ENCODE peak calls at places on chromosomes 4 and X, in six cellular contexts. One of them, this sample, is unnamed.

GRCh38 chr4:51885371-51885770 is 42.4 kb downstream of the DCUN1D4 start:
- DNase-seq in H9: peak
- DNase-seq in H1: no peak
- DNase-seq in mesendoderm: peak
- DNase-seq in mesenchymal stem cell: peak
- DNase-seq in neuronal stem cell: no peak
- DNase-seq in this sample: peak

GRCh38 chr4:89249716-89250361 is 57.8 kb downstream of the GPRIN3 start:
- DNase-seq in H9: no peak
- DNase-seq in neuronal stem cell: no peak
- DNase-seq in mesenchymal stem cell: no peak
- DNase-seq in H1: no peak
- DNase-seq in mesendoderm: peak
- DNase-seq in this sample: no peak

GRCh38 chr4:163048447-163048846 is 118.2 kb downstream of the NAF1 start:
- DNase-seq in neuronal stem cell: no peak
- DNase-seq in H1: no peak
- DNase-seq in mesendoderm: peak
- DNase-seq in H9: peak
- DNase-seq in mesenchymal stem cell: peak
- DNase-seq in this sample: peak

GRCh38 chr4:85005865-85006377 is 39.4 kb upstream of the WDFY3 start:
- DNase-seq in neuronal stem cell: no peak
- DNase-seq in H9: no peak
- DNase-seq in H1: no peak
- DNase-seq in mesendoderm: no peak
- DNase-seq in mesenchymal stem cell: peak
- DNase-seq in this sample: peak

GRCh38 chrX:15926622-15927021 is 72.0 kb upstream of the AP1S2 start:
- DNase-seq in neuronal stem cell: no peak
- DNase-seq in H1: no peak
- DNase-seq in mesendoderm: no peak
- DNase-seq in H9: no peak
- DNase-seq in mesenchymal stem cell: no peak
- DNase-seq in this sample: no peak

GRCh38 chrX:12142661-12143060 is 4.4 kb downstream of the FRMPD4 start:
- DNase-seq in neuronal stem cell: no peak
- DNase-seq in mesendoderm: no peak
- DNase-seq in mesenchymal stem cell: no peak
- DNase-seq in H9: no peak
- DNase-seq in H1: no peak
- DNase-seq in this sample: no peak

GRCh38 chr4:55791666-55792065 is 27.9 kb upstream of the EXOC1L start:
- DNase-seq in mesenchymal stem cell: peak
- DNase-seq in H1: no peak
- DNase-seq in H9: no peak
- DNase-seq in mesendoderm: no peak
- DNase-seq in neuronal stem cell: no peak
- DNase-seq in this sample: no peak

GRCh38 chr4:6337331-6337935 is 67.8 kb downstream of the WFS1 start:
- DNase-seq in neuronal stem cell: no peak
- DNase-seq in H9: no peak
- DNase-seq in H1: no peak
- DNase-seq in mesenchymal stem cell: no peak
- DNase-seq in mesendoderm: peak
- DNase-seq in this sample: no peak

GRCh38 chrX:41561045-41561444 is 113.9 kb downstream of the NYX start:
- DNase-seq in H9: no peak
- DNase-seq in H1: no peak
- DNase-seq in neuronal stem cell: no peak
- DNase-seq in mesenchymal stem cell: peak
- DNase-seq in mesendoderm: peak
- DNase-seq in this sample: peak

GRCh38 chr4:184558996-184559395 is 84.6 kb upstream of the IRF2 start:
- DNase-seq in H1: no peak
- DNase-seq in mesenchymal stem cell: no peak
- DNase-seq in mesendoderm: no peak
- DNase-seq in H9: no peak
- DNase-seq in neuronal stem cell: no peak
- DNase-seq in this sample: no peak

GRCh38 chrX:151776113-151776790 is 41.7 kb downstream of the CNGA2 start:
- DNase-seq in H1: no peak
- DNase-seq in mesendoderm: peak
- DNase-seq in mesenchymal stem cell: no peak
- DNase-seq in H9: peak
- DNase-seq in neuronal stem cell: no peak
- DNase-seq in this sample: no peak

DNA sequence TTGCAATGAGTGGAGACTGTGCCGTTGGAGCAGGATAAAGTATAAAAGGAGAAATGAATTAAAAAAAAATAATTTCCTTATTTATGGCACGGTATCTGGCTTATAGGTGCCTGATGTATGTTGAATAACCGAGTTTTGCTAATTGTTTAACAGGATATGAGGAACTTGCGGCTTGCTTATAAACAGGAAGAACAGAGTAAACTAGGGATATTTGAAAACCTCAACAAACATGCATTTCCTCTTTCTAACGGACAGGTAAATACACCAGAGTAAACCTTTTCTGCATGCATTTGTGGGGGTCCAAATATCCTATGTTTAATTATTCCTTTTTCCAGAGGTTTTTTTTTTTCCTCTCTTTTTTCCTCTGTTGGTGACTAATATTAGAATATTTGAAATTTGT is 36.8 kb downstream of the MTMR1 start:
- DNase-seq in neuronal stem cell: no peak
- DNase-seq in H9: no peak
- DNase-seq in mesendoderm: no peak
- DNase-seq in H1: no peak
- DNase-seq in mesenchymal stem cell: no peak
- DNase-seq in this sample: no peak
- H3K23ac ChIP-seq in neuronal stem cell: no peak
- H3K23ac ChIP-seq in H9: no peak
- H3K23ac ChIP-seq in mesendoderm: no peak
- H3K23ac ChIP-seq in H1: no peak
- H3K23ac ChIP-seq in mesenchymal stem cell: no peak
- H3K23ac ChIP-seq in this sample: no peak

GRCh38 chr4:1652088-1652487 is 32.0 kb downstream of the FAM53A start:
- DNase-seq in H1: no peak
- DNase-seq in H9: no peak
- DNase-seq in mesenchymal stem cell: no peak
- DNase-seq in neuronal stem cell: no peak
- DNase-seq in mesendoderm: no peak
- DNase-seq in this sample: no peak
- H3K23ac ChIP-seq in H1: no peak
- H3K23ac ChIP-seq in H9: no peak
- H3K23ac ChIP-seq in mesenchymal stem cell: no peak
- H3K23ac ChIP-seq in neuronal stem cell: peak
- H3K23ac ChIP-seq in mesendoderm: no peak
- H3K23ac ChIP-seq in this sample: no peak

DNA sequence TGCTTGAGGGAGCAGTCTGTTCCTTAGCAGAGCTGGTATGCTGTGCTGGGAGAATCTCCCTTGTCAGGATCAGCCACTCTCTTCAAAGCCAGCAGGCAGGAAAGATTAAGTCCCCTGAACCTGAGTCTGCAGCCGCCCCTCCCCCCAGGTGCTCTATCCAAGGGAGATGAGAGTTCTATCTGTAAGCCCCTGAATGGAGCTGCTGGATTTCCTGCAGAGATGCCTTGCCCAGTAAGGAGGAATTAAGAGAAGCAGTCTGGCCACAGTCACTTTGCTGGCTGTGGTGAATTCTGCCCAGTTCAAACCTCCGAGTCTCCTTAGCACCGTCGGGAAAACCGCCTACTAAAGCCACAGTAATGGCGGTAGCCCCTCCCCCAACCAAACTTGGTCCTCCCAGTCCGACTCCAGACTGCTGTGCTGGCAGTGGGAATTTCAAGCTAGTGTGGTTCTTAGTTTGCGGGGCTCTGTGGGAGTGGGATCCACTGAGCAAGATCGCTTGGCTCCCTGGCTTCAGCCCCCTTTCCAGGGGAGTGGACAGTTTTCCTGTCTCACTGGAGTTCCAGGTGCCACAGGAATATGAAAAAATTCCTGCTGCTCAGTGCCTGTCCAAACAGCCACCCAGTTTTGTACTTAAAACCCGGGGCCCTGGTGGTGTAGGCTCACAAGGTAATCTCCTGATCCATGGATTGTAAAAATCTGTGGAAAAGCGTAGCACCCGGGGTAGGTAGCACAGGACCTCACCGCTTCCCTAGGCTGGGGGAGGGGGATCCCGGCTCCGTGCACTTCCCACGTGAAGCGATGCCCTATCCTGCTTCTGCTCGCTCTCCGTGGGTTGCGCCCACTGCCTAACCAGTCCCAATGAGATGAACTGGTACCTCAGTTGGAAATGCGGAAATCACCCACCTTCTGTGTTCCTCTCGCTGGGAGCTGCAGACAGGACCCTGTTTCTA is 38.0 kb downstream of the RAB28 start:
- DNase-seq in mesenchymal stem cell: no peak
- DNase-seq in neuronal stem cell: peak
- DNase-seq in H1: peak
- DNase-seq in H9: peak
- DNase-seq in mesendoderm: peak
- DNase-seq in this sample: no peak
- H3K23ac ChIP-seq in mesenchymal stem cell: no peak
- H3K23ac ChIP-seq in neuronal stem cell: no peak
- H3K23ac ChIP-seq in H1: no peak
- H3K23ac ChIP-seq in H9: no peak
- H3K23ac ChIP-seq in mesendoderm: peak
- H3K23ac ChIP-seq in this sample: no peak

GRCh38 chrX:107135076-107135964 is 16.7 kb upstream of the RBM41 start:
- DNase-seq in H1: no peak
- DNase-seq in mesenchymal stem cell: peak
- DNase-seq in mesendoderm: no peak
- DNase-seq in neuronal stem cell: no peak
- DNase-seq in H9: no peak
- DNase-seq in this sample: peak
- H3K23ac ChIP-seq in H1: no peak
- H3K23ac ChIP-seq in mesenchymal stem cell: no peak
- H3K23ac ChIP-seq in mesendoderm: no peak
- H3K23ac ChIP-seq in neuronal stem cell: no peak
- H3K23ac ChIP-seq in H9: no peak
- H3K23ac ChIP-seq in this sample: no peak

GRCh38 chr4:176508780-176509331 is 189.1 kb downstream of the SPCS3 start:
- DNase-seq in mesendoderm: no peak
- DNase-seq in mesenchymal stem cell: no peak
- DNase-seq in neuronal stem cell: no peak
- DNase-seq in H9: no peak
- DNase-seq in H1: no peak
- DNase-seq in this sample: no peak

GRCh38 chr4:176507845-176508533 is 188.2 kb downstream of the SPCS3 start:
- DNase-seq in mesenchymal stem cell: no peak
- DNase-seq in H1: no peak
- DNase-seq in H9: no peak
- DNase-seq in neuronal stem cell: no peak
- DNase-seq in mesendoderm: peak
- DNase-seq in this sample: no peak
- H3K23ac ChIP-seq in mesenchymal stem cell: no peak
- H3K23ac ChIP-seq in H1: no peak
- H3K23ac ChIP-seq in H9: no peak
- H3K23ac ChIP-seq in neuronal stem cell: no peak
- H3K23ac ChIP-seq in mesendoderm: no peak
- H3K23ac ChIP-seq in this sample: no peak